ENCODE peak calls at places on chromosomes 4 and X, in four cellular contexts. G is lower leg skin, H is psoas muscle, U is cardiac fibroblast. K is an unnamed sample.

GRCh38 chrX:17818729-17819128 is 42.4 kb downstream of the RAI2 start:
- DNase-seq in G (no peak), H (no peak), U (no peak), K (no peak)

GRCh38 chr4:99054428-99054994 is 34.1 kb downstream of the ADH5 start:
- DNase-seq in G (no peak), H (no peak), U (no peak), K (no peak)

GRCh38 chr4:145891958-145892357 is 46.7 kb downstream of the ZNF827 start:
- DNase-seq in G (no peak), H (no peak), U (no peak), K (no peak)

GRCh38 chr4:94877973-94878372 is 120.2 kb downstream of the BMPR1B start:
- DNase-seq in G (no peak), H (no peak), U (peak), K (no peak)

GRCh38 chr4:108690738-108691137 is 40.3 kb downstream of the OSTC start:
- DNase-seq in G (no peak), H (no peak), U (peak), K (no peak)

GRCh38 chrX:13059676-13060499 is 15.5 kb upstream of the FAM9C start:
- DNase-seq in G (no peak), H (no peak), U (no peak), K (no peak)

GRCh38 chr4:106315476-106315967 is 487 bp downstream of the TBCK start:
- DNase-seq in G (peak), H (no peak), U (peak), K (no peak)

GRCh38 chr4:88722276-88722780 is 24.7 kb upstream of the NAP1L5 start:
- DNase-seq in G (no peak), H (no peak), U (no peak), K (no peak)

GRCh38 chr4:3074846-3075651 is 568 bp downstream of the HTT start:
- DNase-seq in G (peak), H (peak), U (peak), K (peak)

GRCh38 chr4:100988876-100989275 is 358.4 kb downstream of the PPP3CA start:
- DNase-seq in G (no peak), H (no peak), U (no peak), K (no peak)

GRCh38 chrX:137051978-137052640 is 18.3 kb upstream of the GPR101 start:
- DNase-seq in G (no peak), H (peak), U (peak), K (peak)

GRCh38 chr4:84401669-84402068 is 97.4 kb downstream of the NKX6-1 start:
- DNase-seq in G (no peak), H (no peak), U (no peak), K (no peak)

GRCh38 chrX:47482512-47483309 is at the start of gene ZNF41:
- DNase-seq in G (peak), H (peak), U (peak), K (peak)

GRCh38 chrX:65878456-65878855 is 161.4 kb downstream of the VSIG4 start:
- DNase-seq in G (no peak), H (no peak), U (no peak), K (no peak)

GRCh38 chrX:29196501-29196900 is 609.3 kb downstream of the IL1RAPL1 start:
- DNase-seq in G (no peak), H (no peak), U (no peak), K (no peak)

GRCh38 chrX:132532955-132533354 is 44.1 kb upstream of the MBNL3 start:
- DNase-seq in G (no peak), H (no peak), U (no peak), K (no peak)

GRCh38 chrX:12497832-12498591 is 293.2 kb upstream of the PRPS2 start:
- DNase-seq in G (no peak), H (no peak), U (no peak), K (no peak)

GRCh38 chr4:109873791-109874514 is 26.0 kb downstream of the LRIT3 start:
- DNase-seq in G (no peak), H (no peak), U (no peak), K (no peak)

GRCh38 chr4:176906693-176907092 is 114.0 kb upstream of the VEGFC start:
- DNase-seq in G (no peak), H (no peak), U (no peak), K (no peak)

GRCh38 chr4:52744588-52744987 is 6.6 kb downstream of the ERVMER34-1 start:
- DNase-seq in G (no peak), H (no peak), U (no peak), K (no peak)

GRCh38 chrX:20215565-20215964 is 51.1 kb downstream of the RPS6KA3 start:
- DNase-seq in G (no peak), H (no peak), U (no peak), K (no peak)

GRCh38 chr4:37767546-37767945 is 58.9 kb upstream of the PGM2 start:
- DNase-seq in G (peak), H (peak), U (peak), K (no peak)

GRCh38 chr4:43282534-43282933 is 390.0 kb downstream of the GRXCR1 start:
- DNase-seq in G (no peak), H (no peak), U (no peak), K (no peak)

GRCh38 chrX:1507511-1508463 is 29.2 kb downstream of the P2RY8 start:
- DNase-seq in G (no peak), H (no peak), U (no peak), K (peak)

GRCh38 chrX:70436380-70436779 is 8.3 kb upstream of the DLG3 start:
- DNase-seq in G (no peak), H (no peak), U (peak), K (no peak)

GRCh38 chr4:31647776-31648175 is 927.6 kb downstream of the PCDH7 start:
- DNase-seq in G (no peak), H (no peak), U (no peak), K (no peak)

GRCh38 chrX:53440631-53441517 is 6.7 kb upstream of the HSD17B10 start:
- DNase-seq in G (peak), H (peak), U (peak), K (no peak)

DNA sequence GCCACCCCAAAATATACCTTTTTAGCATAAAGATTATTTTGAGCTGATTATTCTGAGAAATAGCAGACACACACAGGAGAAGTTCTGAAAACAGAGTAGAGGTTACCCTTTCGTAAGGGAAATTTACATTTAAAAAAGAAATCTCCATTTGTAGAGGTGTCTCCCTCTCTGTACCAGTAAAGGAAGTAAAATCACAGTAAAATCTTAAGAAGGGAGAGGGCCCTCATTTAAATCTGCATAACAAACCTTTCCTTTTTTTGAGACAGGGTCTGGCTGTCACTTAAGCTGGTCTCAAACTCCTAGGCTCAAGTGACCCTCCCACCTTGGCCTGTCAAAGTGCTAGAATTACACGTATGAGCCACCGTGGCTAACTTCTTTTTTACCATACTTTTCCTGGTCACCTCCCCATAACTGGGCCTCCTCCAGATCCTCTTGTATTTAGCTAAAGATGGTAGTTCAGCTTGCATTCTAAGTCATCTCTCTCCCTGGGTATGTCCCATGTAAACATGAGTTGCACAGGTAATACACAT is 92.2 kb upstream of the INTU start:
- DNase-seq in G (no peak), H (no peak), U (no peak), K (no peak)
- TF ChIP-seq CTCF in G (no peak), H (no peak), U (no peak), K (no peak)

DNA sequence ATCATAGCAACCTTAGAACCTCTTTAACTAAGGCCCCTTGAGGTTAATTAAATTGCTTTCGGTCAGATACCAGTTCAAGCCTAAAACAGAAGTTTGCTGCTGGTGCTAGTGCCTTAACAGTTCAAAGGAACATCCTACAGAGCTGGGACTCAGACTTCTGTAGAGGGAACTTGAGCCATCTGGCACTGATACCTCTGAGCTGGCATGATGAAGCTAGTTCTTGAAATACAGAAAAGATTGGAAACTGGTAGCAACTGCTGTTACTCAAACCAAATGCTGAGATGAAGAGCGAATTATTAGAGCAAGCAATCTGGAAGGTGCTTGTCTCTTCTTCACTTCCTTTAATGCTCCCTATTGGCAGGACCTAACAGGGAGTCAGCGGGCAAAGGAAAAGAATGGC is 299.1 kb downstream of the PDGFC start:
- DNase-seq in G (no peak), H (no peak), U (peak), K (no peak)
- TF ChIP-seq CTCF in G (no peak), H (no peak), U (no peak), K (no peak)

GRCh38 chr4:15197005-15197404 is 194.7 kb downstream of the CPEB2 start:
- DNase-seq in G (no peak), H (no peak), U (peak), K (no peak)
- TF ChIP-seq CTCF in G (no peak), H (no peak), U (peak), K (no peak)

DNA sequence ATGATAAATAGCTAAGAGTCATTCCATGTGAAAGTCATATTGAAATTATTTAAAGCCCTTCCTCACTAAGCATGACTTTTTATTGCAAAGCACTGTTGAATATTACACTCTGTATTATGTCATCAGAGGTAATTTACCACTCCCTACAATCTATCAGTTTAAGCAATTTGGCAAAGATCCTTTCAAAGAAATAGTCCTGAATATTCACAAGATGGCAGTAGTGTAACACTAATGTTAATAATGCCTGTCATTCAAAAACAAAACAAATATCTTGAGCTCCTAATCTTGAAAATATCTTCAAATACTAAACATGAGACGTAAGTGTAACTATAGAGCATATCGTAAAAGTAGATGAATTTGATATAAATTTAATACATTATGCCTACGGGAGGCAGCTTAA is 208.6 kb upstream of the TECRL start:
- DNase-seq in G (no peak), H (no peak), U (no peak), K (no peak)
- TF ChIP-seq CTCF in G (no peak), H (no peak), U (no peak), K (no peak)

DNA sequence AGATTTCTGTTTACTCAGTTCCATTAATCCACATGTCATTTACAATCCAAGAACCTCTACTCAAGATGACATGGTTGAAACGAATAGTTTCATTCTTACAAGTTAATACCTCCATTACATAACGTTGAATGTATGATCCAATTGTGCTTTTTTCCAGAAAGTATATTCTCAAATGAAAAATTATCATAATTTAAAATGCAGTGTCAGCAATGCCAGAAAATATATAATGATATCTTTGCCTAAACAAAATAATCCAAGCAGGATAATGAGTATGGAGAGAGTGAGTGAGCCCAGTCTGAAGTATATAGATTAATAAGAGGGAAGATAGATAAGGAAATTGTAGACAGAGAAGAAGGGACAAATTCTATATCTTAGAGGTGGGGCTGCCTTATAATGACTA is 505.0 kb downstream of the CENPC start:
- DNase-seq in G (no peak), H (no peak), U (no peak), K (no peak)
- TF ChIP-seq CTCF in G (no peak), H (no peak), U (no peak), K (no peak)

DNA sequence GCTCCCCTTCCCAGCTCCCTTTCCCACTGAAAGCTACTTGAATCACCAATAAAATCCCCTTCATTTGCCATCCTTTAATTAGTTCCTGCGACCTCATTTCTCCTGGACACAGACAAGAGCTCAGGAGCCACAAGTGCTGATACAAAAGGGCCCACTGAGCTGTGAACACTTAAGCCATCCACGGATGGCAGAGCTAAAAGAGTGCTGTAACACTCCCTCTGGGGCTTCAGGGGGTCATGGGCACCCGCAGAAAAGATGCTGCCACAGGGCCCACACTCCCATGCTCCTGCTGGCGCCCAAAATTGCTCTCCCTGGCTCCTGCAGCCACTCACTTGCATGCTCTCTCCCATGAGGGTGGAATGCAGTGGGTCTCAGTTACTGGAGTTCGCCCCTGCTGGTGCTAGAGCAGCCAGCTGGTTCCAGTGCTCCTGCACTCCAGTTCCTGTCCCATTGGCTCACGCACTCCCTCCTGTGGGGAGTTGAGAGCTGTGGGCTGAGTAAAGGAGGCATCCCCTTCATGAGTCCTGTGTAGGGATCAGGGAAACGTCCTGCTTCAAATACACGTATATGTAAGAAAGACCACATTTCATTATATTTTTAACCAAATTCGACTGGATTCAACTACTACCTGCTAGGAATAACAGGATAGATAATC is 1291.0 kb downstream of the ARAP2 start:
- DNase-seq in G (no peak), H (no peak), U (no peak), K (no peak)
- TF ChIP-seq CTCF in G (no peak), H (no peak), U (no peak), K (no peak)